ENCODE peak calls at places on chromosomes 3 and 15, in ten cellular contexts. One of them, this sample, is unnamed. For H3K4me1, the result is how much of the 10 kb centered on the place peaks cover.

GRCh38 chr3:96083610-96084009 is 730.8 kb upstream of the EPHA6 start:
- DNase-seq in HCT116: no peak
- DNase-seq in GM12878: no peak
- DNase-seq in Peyer's patch: no peak
- DNase-seq in upper lobe of right lung: no peak
- DNase-seq in H1: no peak
- DNase-seq in BE2C: no peak
- DNase-seq in PC-3: peak
- DNase-seq in GM23338: no peak
- DNase-seq in tibial artery: no peak
- DNase-seq in this sample: no peak

GRCh38 chr3:58104712-58105111 is 96.5 kb downstream of the FLNB start:
- DNase-seq in HCT116: no peak
- DNase-seq in GM12878: no peak
- DNase-seq in Peyer's patch: no peak
- DNase-seq in upper lobe of right lung: no peak
- DNase-seq in H1: no peak
- DNase-seq in BE2C: no peak
- DNase-seq in PC-3: no peak
- DNase-seq in GM23338: no peak
- DNase-seq in tibial artery: no peak
- DNase-seq in this sample: no peak

GRCh38 chr3:194946091-194946490 is 260.4 kb downstream of the FAM43A start:
- DNase-seq in HCT116: no peak
- DNase-seq in GM12878: no peak
- DNase-seq in Peyer's patch: no peak
- DNase-seq in upper lobe of right lung: no peak
- DNase-seq in H1: no peak
- DNase-seq in BE2C: no peak
- DNase-seq in PC-3: no peak
- DNase-seq in GM23338: no peak
- DNase-seq in tibial artery: no peak
- DNase-seq in this sample: no peak

GRCh38 chr3:62718011-62718410 is 157.2 kb downstream of the CADPS start:
- DNase-seq in HCT116: no peak
- DNase-seq in GM12878: no peak
- DNase-seq in Peyer's patch: no peak
- DNase-seq in upper lobe of right lung: no peak
- DNase-seq in H1: no peak
- DNase-seq in BE2C: no peak
- DNase-seq in PC-3: no peak
- DNase-seq in GM23338: no peak
- DNase-seq in tibial artery: no peak
- DNase-seq in this sample: no peak

GRCh38 chr15:86076468-86076867 is 3.2 kb upstream of the AGBL1 start:
- DNase-seq in HCT116: no peak
- DNase-seq in GM12878: no peak
- DNase-seq in Peyer's patch: no peak
- DNase-seq in upper lobe of right lung: no peak
- DNase-seq in H1: no peak
- DNase-seq in BE2C: no peak
- DNase-seq in PC-3: no peak
- DNase-seq in GM23338: no peak
- DNase-seq in tibial artery: no peak
- DNase-seq in this sample: no peak

GRCh38 chr3:12473503-12473902 is 10.8 kb upstream of the TSEN2 start:
- DNase-seq in HCT116: no peak
- DNase-seq in GM12878: no peak
- DNase-seq in Peyer's patch: no peak
- DNase-seq in upper lobe of right lung: no peak
- DNase-seq in H1: no peak
- DNase-seq in BE2C: no peak
- DNase-seq in PC-3: peak
- DNase-seq in GM23338: no peak
- DNase-seq in tibial artery: no peak
- DNase-seq in this sample: no peak

GRCh38 chr15:95327661-95328060 is 1002.8 kb upstream of the NR2F2 start:
- DNase-seq in HCT116: no peak
- DNase-seq in GM12878: no peak
- DNase-seq in Peyer's patch: no peak
- DNase-seq in upper lobe of right lung: no peak
- DNase-seq in H1: no peak
- DNase-seq in BE2C: no peak
- DNase-seq in PC-3: no peak
- DNase-seq in GM23338: peak
- DNase-seq in tibial artery: peak
- DNase-seq in this sample: peak

GRCh38 chr3:12286927-12287726 is 1.7 kb upstream of the PPARG start:
- DNase-seq in HCT116: no peak
- DNase-seq in GM12878: no peak
- DNase-seq in Peyer's patch: no peak
- DNase-seq in upper lobe of right lung: peak
- DNase-seq in H1: peak
- DNase-seq in BE2C: peak
- DNase-seq in PC-3: peak
- DNase-seq in GM23338: peak
- DNase-seq in tibial artery: no peak
- DNase-seq in this sample: peak

GRCh38 chr3:31848163-31848848 is 132.8 kb downstream of the OSBPL10 start:
- DNase-seq in HCT116: no peak
- DNase-seq in GM12878: no peak
- DNase-seq in Peyer's patch: no peak
- DNase-seq in upper lobe of right lung: no peak
- DNase-seq in H1: no peak
- DNase-seq in BE2C: no peak
- DNase-seq in PC-3: no peak
- DNase-seq in GM23338: no peak
- DNase-seq in tibial artery: no peak
- DNase-seq in this sample: peak

GRCh38 chr3:101144080-101144479 is 150.9 kb upstream of the ABI3BP start:
- DNase-seq in HCT116: no peak
- DNase-seq in GM12878: no peak
- DNase-seq in Peyer's patch: no peak
- DNase-seq in upper lobe of right lung: no peak
- DNase-seq in H1: no peak
- DNase-seq in BE2C: no peak
- DNase-seq in PC-3: no peak
- DNase-seq in GM23338: peak
- DNase-seq in tibial artery: no peak
- DNase-seq in this sample: no peak

GRCh38 chr3:30293621-30294240 is 312.7 kb upstream of the TGFBR2 start:
- DNase-seq in HCT116: no peak
- DNase-seq in GM12878: no peak
- DNase-seq in Peyer's patch: no peak
- DNase-seq in upper lobe of right lung: no peak
- DNase-seq in H1: no peak
- DNase-seq in BE2C: no peak
- DNase-seq in PC-3: no peak
- DNase-seq in GM23338: no peak
- DNase-seq in tibial artery: no peak
- DNase-seq in this sample: no peak
- H3K4me1 ChIP-seq in HCT116: under half
- H3K4me1 ChIP-seq in GM12878: under half
- H3K4me1 ChIP-seq in Peyer's patch: under half
- H3K4me1 ChIP-seq in upper lobe of right lung: under half
- H3K4me1 ChIP-seq in H1: under half
- H3K4me1 ChIP-seq in BE2C: under half
- H3K4me1 ChIP-seq in PC-3: under half
- H3K4me1 ChIP-seq in GM23338: under half
- H3K4me1 ChIP-seq in tibial artery: under half
- H3K4me1 ChIP-seq in this sample: under half

GRCh38 chr15:44584162-44584749 is 47.3 kb downstream of the EIF3J start:
- DNase-seq in HCT116: peak
- DNase-seq in GM12878: no peak
- DNase-seq in Peyer's patch: peak
- DNase-seq in upper lobe of right lung: peak
- DNase-seq in H1: peak
- DNase-seq in BE2C: peak
- DNase-seq in PC-3: peak
- DNase-seq in GM23338: peak
- DNase-seq in tibial artery: no peak
- DNase-seq in this sample: no peak
- TF ChIP-seq CTCF in HCT116: peak
- TF ChIP-seq CTCF in GM12878: peak
- TF ChIP-seq CTCF in Peyer's patch: peak
- TF ChIP-seq CTCF in upper lobe of right lung: peak
- TF ChIP-seq CTCF in H1: peak
- TF ChIP-seq CTCF in BE2C: peak
- TF ChIP-seq CTCF in PC-3: peak
- TF ChIP-seq CTCF in GM23338: peak
- TF ChIP-seq CTCF in tibial artery: no peak
- TF ChIP-seq CTCF in this sample: no peak

GRCh38 chr15:84658080-84658787 is at the start of gene NMB:
- DNase-seq in HCT116: peak
- DNase-seq in GM12878: peak
- DNase-seq in Peyer's patch: peak
- DNase-seq in upper lobe of right lung: peak
- DNase-seq in H1: peak
- DNase-seq in BE2C: peak
- DNase-seq in PC-3: peak
- DNase-seq in GM23338: peak
- DNase-seq in tibial artery: peak
- DNase-seq in this sample: peak

GRCh38 chr15:84658788-84659411 is 901 bp upstream of the NMB start:
- DNase-seq in HCT116: no peak
- DNase-seq in GM12878: no peak
- DNase-seq in Peyer's patch: no peak
- DNase-seq in upper lobe of right lung: no peak
- DNase-seq in H1: no peak
- DNase-seq in BE2C: no peak
- DNase-seq in PC-3: no peak
- DNase-seq in GM23338: no peak
- DNase-seq in tibial artery: no peak
- DNase-seq in this sample: no peak

GRCh38 chr15:84657748-84658079 is 285 bp downstream of the NMB start:
- DNase-seq in HCT116: no peak
- DNase-seq in GM12878: no peak
- DNase-seq in Peyer's patch: no peak
- DNase-seq in upper lobe of right lung: no peak
- DNase-seq in H1: no peak
- DNase-seq in BE2C: no peak
- DNase-seq in PC-3: no peak
- DNase-seq in GM23338: peak
- DNase-seq in tibial artery: no peak
- DNase-seq in this sample: no peak

GRCh38 chr15:84654689-84655453 is 788 bp upstream of the WDR73 start:
- DNase-seq in HCT116: peak
- DNase-seq in GM12878: no peak
- DNase-seq in Peyer's patch: peak
- DNase-seq in upper lobe of right lung: peak
- DNase-seq in H1: peak
- DNase-seq in BE2C: peak
- DNase-seq in PC-3: peak
- DNase-seq in GM23338: peak
- DNase-seq in tibial artery: peak
- DNase-seq in this sample: peak

GRCh38 chr15:84656972-84657371 is 1.0 kb downstream of the NMB start:
- DNase-seq in HCT116: no peak
- DNase-seq in GM12878: no peak
- DNase-seq in Peyer's patch: no peak
- DNase-seq in upper lobe of right lung: no peak
- DNase-seq in H1: no peak
- DNase-seq in BE2C: no peak
- DNase-seq in PC-3: no peak
- DNase-seq in GM23338: no peak
- DNase-seq in tibial artery: no peak
- DNase-seq in this sample: no peak
- H3K4me1 ChIP-seq in HCT116: under half
- H3K4me1 ChIP-seq in GM12878: under half
- H3K4me1 ChIP-seq in Peyer's patch: under half
- H3K4me1 ChIP-seq in upper lobe of right lung: under half
- H3K4me1 ChIP-seq in H1: under half
- H3K4me1 ChIP-seq in BE2C: under half
- H3K4me1 ChIP-seq in PC-3: under half
- H3K4me1 ChIP-seq in GM23338: under half
- H3K4me1 ChIP-seq in tibial artery: under half
- H3K4me1 ChIP-seq in this sample: under half

DNA sequence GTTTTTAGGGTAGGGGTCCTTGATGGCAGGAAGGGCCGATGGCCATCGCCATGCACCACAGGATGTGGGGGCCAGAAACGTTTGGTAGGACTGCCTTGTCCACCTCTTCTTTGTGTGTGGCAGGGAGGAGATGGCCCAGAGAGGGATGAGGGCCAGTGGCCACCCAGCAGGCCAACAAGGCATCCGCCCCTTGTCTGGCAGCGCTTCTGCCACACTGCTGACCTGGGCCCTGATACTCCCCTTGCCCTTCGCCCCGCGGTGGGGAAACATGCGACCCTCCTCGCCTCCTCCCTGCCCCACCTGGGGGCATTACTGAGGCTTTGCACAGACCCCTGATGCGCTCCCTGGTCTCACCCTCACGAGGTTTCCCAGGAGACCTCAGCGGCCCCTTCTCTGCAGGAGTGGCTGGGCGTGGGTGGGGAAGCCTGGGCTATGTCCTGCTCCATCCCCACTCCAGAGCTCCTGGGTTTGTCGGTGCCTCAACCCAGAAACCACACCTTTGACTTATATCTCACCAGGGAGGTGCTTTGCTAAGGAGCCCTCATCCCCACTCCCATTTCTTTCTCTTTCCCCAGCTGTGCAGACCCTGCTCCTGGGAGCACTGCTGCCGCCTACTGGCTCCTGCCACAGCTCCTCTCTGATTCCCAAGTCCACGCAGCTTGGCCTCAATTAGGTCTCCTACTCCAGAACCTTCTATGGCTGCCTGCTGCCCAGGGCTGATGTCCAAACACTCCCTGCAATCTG is 38.7 kb downstream of the FEM1B start:
- DNase-seq in HCT116: no peak
- DNase-seq in GM12878: no peak
- DNase-seq in Peyer's patch: no peak
- DNase-seq in upper lobe of right lung: peak
- DNase-seq in H1: peak
- DNase-seq in BE2C: peak
- DNase-seq in PC-3: peak
- DNase-seq in GM23338: peak
- DNase-seq in tibial artery: peak
- DNase-seq in this sample: no peak
- TF ChIP-seq CTCF in HCT116: peak
- TF ChIP-seq CTCF in GM12878: peak
- TF ChIP-seq CTCF in Peyer's patch: peak
- TF ChIP-seq CTCF in upper lobe of right lung: no peak
- TF ChIP-seq CTCF in H1: peak
- TF ChIP-seq CTCF in BE2C: peak
- TF ChIP-seq CTCF in PC-3: peak
- TF ChIP-seq CTCF in GM23338: peak
- TF ChIP-seq CTCF in tibial artery: no peak
- TF ChIP-seq CTCF in this sample: no peak

This sample was measured in ovary.